ENCODE peak calls at places on chromosomes 16 and 17, in eight cellular contexts. I, P, R, N, E, M, C and X are unnamed samples.

GRCh38 chr17:76997981-76998531 is 129.9 kb downstream of the MGAT5B start:
- DNase-seq in M (no peak), R (no peak), I (no peak), E (no peak), C (no peak), P (no peak), N (no peak), X (peak; percentile 20)

GRCh38 chr16:50281391-50282009 is 15.1 kb downstream of the ADCY7 start:
- DNase-seq in C (no peak), P (no peak), M (no peak), R (no peak), I (no peak), E (no peak), N (no peak), X (no peak)

GRCh38 chr16:48271728-48272127 is 24.4 kb upstream of the ABCC11 start:
- DNase-seq in E (no peak), M (no peak), P (no peak), C (peak; percentile 25), R (no peak), N (no peak), I (no peak), X (peak; percentile 18)

GRCh38 chr17:78745407-78746088 is 36.5 kb downstream of the CYTH1 start:
- DNase-seq in R (peak; percentile 65), N (peak; percentile 58), C (peak; percentile 64), I (peak; percentile 63), M (no peak), E (no peak), P (no peak), X (peak; percentile 40)

GRCh38 chr17:65638221-65638940 is 76.9 kb upstream of the AXIN2 start:
- DNase-seq in R (no peak), C (peak; percentile 41), I (peak; percentile 16), M (no peak), P (no peak), E (no peak), N (no peak), X (peak; percentile 5)

GRCh38 chr17:19714542-19715411 is 1.6 kb downstream of the SLC47A2 start:
- DNase-seq in P (no peak), I (no peak), E (no peak), R (no peak), C (no peak), N (no peak), M (no peak), X (no peak)

GRCh38 chr16:1156111-1156982 is 3.4 kb downstream of the CACNA1H start:
- DNase-seq in C (no peak), N (no peak), P (no peak), M (no peak), E (peak; percentile 62), R (no peak), I (no peak), X (no peak)

GRCh38 chr16:85332175-85332574 is 219.9 kb upstream of the CIBAR2 start:
- DNase-seq in R (no peak), M (no peak), N (no peak), E (no peak), I (no peak), C (no peak), P (no peak), X (no peak)

GRCh38 chr17:81423698-81424071 is 28.4 kb downstream of the BAHCC1 start:
- DNase-seq in N (no peak), I (no peak), P (no peak), R (no peak), M (no peak), E (no peak), C (no peak), X (no peak)

GRCh38 chr16:23836404-23837291 is 865 bp downstream of the PRKCB start:
- DNase-seq in R (no peak), P (no peak), N (no peak), I (no peak), E (no peak), M (no peak), C (no peak), X (no peak)

GRCh38 chr16:2971985-2972784 is 3.0 kb downstream of the PAQR4 start:
- DNase-seq in M (no peak), P (no peak), E (no peak), R (no peak), I (no peak), C (no peak), N (no peak), X (no peak)

GRCh38 chr17:68910256-68910705 is 44.9 kb downstream of the ABCA8 start:
- DNase-seq in C (peak; percentile 57), R (no peak), I (peak; percentile 68), P (no peak), N (no peak), E (peak; percentile 27), M (peak; percentile 1), X (peak; percentile 6)

GRCh38 chr17:79935845-79936470 is 96.7 kb upstream of the CBX4 start:
- DNase-seq in N (no peak), R (no peak), E (no peak), P (no peak), C (no peak), I (no peak), M (no peak), X (no peak)

GRCh38 chr17:81958633-81959342 is 2.2 kb downstream of the NOTUM start:
- DNase-seq in I (no peak), P (no peak), M (no peak), N (no peak), E (no peak), R (no peak), C (no peak), X (no peak)

GRCh38 chr17:72467841-72468653 is 347.2 kb downstream of the SOX9 start:
- DNase-seq in I (peak; percentile 79), R (no peak), C (peak; percentile 81), P (no peak), M (no peak), N (no peak), E (no peak), X (no peak)

GRCh38 chr16:3638916-3639644 is 15.4 kb upstream of the DNASE1 start:
- DNase-seq in M (no peak), C (no peak), N (no peak), E (no peak), P (no peak), I (no peak), R (no peak), X (no peak)

GRCh38 chr16:22641030-22641671 is 130.5 kb downstream of the NPIPB5 start:
- DNase-seq in R (peak; percentile 63), P (no peak), M (peak; percentile 65), E (no peak), C (peak; percentile 28), I (peak; percentile 50), N (peak; percentile 37), X (peak; percentile 46)

GRCh38 chr16:86959729-86960128 is 357.5 kb downstream of the C16orf95 start:
- DNase-seq in I (no peak), N (no peak), R (no peak), E (no peak), C (no peak), M (no peak), P (no peak), X (no peak)

GRCh38 chr17:70184207-70184606 is 14.9 kb downstream of the KCNJ2 start:
- DNase-seq in E (no peak), N (no peak), P (no peak), C (no peak), M (no peak), R (no peak), I (no peak), X (no peak)

DNA sequence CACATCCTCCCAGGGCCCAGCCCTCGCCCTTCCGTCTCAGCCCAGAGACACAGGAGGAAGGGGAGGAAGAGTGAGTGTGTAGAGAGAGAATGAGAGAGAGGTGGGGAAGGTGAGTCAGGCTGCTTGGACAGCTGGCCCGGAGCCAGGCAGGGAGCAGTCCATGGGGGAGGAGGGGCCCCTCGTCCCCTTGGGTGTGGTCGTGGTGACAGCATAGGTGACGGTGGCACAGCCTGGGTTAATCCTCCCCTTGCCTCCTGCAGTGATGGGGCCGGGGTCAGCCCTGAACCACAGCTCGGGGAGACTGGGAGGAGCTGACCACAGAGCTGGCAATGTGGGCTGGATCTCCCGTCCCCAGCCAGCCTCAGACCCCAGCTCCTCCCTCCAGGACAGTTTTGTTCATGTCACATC is 36.5 kb downstream of the FA2H start:
- DNase-seq in M (no peak), C (no peak), E (no peak), N (no peak), P (no peak), I (no peak), R (peak; percentile 77), X (no peak)
- H3K4me3 ChIP-seq in M (no peak overlapping the region), C (no peak overlapping the region), E (no peak overlapping the region), N (no peak overlapping the region), P (no peak overlapping the region), I (no peak overlapping the region), R (no peak overlapping the region), X (no peak overlapping the region)

DNA sequence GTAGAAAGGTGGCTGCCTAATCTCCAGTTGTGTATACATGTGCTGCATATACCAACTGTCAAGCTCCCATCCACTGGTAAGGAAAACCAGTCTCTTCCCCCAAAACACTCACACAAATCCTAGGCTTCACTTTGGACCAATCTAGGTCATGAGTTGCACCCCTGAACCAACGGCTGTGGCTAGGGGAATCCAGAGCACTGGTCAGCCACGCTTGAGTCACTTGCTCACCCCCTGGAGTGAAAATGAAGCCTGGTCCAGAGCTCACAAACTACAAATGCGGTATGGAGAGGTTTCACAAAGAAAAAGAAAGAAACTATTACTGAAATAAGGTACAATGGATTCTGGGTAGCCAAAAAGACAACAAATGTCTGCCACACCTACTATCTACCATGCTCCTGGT is 66.1 kb upstream of the NLK start:
- DNase-seq in C (no peak), N (no peak), P (no peak), R (no peak), I (no peak), M (peak; percentile 26), E (no peak), X (peak; percentile 60)
- H3K4me3 ChIP-seq in C (no peak overlapping the region), N (no peak overlapping the region), P (no peak overlapping the region), R (no peak overlapping the region), I (no peak overlapping the region), M (no peak overlapping the region), E (no peak overlapping the region), X (no peak overlapping the region)

GRCh38 chr17:39621523-39622379 is 5.0 kb upstream of the PPP1R1B start:
- DNase-seq in M (peak; percentile 79), I (peak; percentile 84), E (peak; percentile 83), N (peak; percentile 87), P (peak; percentile 99), C (peak; percentile 84), R (peak; percentile 84), X (peak; percentile 77)
- H3K4me3 ChIP-seq in M (no peak overlapping the region), I (no peak overlapping the region), E (no peak overlapping the region), N (no peak overlapping the region), P (no peak overlapping the region), C (no peak overlapping the region), R (peak overlapping the region; percentile 48), X (no peak overlapping the region)

DNA sequence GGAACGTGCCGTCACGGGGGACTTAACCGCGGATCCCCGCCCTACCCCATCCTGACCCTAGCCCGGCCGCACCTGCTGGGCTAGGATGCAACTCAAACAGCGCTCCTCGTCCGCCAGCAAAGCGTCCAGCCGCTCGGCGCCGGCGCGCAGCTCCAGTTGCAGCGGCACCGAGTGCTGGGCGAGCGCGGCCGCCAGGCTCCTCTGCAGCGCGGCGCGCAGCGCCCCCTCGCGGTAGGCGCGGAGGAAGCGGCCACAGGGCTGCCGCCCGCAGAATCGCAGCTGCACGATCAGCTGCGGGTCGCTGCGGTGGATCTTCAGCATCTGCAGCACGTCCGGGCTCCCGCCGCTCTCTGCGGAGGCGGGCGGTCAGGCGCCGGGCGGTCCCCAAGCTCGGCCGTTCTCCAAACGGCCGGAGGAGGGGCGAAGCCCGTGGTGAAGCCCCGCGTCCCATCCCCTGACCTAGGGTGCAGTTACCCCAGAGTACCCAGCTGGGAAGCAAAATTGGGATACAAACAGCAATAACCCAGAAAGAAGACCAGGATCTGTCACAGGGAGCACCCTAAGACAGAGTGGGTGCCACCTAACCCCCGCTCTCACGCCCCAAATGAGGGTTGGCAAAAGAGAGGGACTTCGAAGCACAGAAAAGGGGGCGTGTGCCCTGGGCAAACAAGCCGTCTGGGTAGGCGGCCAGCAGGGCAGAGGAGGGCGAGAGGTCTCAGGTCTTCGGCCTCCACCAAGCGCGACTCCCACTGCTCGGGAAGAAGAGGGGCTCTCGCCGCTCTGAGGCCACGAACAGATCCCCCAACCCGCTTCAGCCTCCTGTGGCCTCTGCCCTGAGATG is 4.2 kb downstream of the TRADD start:
- DNase-seq in I (peak; percentile 83), R (peak; percentile 71), M (peak; percentile 33), N (peak; percentile 60), P (no peak), E (no peak), C (peak; percentile 80), X (peak; percentile 58)
- H3K4me3 ChIP-seq in I (peak overlapping the region; percentile 24), R (peak overlapping the region; percentile 43), M (peak overlapping the region; percentile 5), N (peak overlapping the region; percentile 15), P (peak overlapping the region; percentile 40), E (no peak overlapping the region), C (no peak overlapping the region), X (no peak overlapping the region)